ENCODE peak calls at places on chromosomes 11 and 22, in ten cellular contexts. T is AG09309, W is NAMALWA, N is Right ventricle myocardium superior, D is left cardiac atrium, Y is globus pallidus, B is activated T-cell treated with anti-CD3 and anti-CD28 coated beads for 1 hour, L is endothelial cell, I is ureter, G is T-cell. P is an unnamed sample.

GRCh38 chr11:77082838-77083552 is 16.2 kb downstream of the CAPN5 start:
- DNase-seq in T (no peak), W (no peak), N (peak; percentile 72), D (peak; percentile 79), Y (no peak), B (peak; percentile 23), L (no peak), I (peak; percentile 78), G (peak; percentile 56), P (peak; percentile 1)

GRCh38 chr11:124722176-124722575 is 17.6 kb upstream of the NRGN start:
- DNase-seq in T (no peak), W (no peak), N (no peak), D (no peak), Y (no peak), B (no peak), L (no peak), I (no peak), G (no peak), P (no peak)

GRCh38 chr11:64721359-64721699 is 1.7 kb downstream of the NRXN2 start:
- DNase-seq in T (no peak), W (no peak), N (no peak), D (no peak), Y (no peak), B (no peak), L (no peak), I (no peak), G (no peak), P (peak; percentile 47)

GRCh38 chr11:28447226-28447625 is 339.0 kb downstream of the METTL15 start:
- DNase-seq in T (peak; percentile 31), W (no peak), N (no peak), D (no peak), Y (no peak), B (no peak), L (no peak), I (no peak), G (no peak), P (no peak)

GRCh38 chr11:76394411-76394810 is 13.3 kb downstream of the GVQW3 start:
- DNase-seq in T (no peak), W (no peak), N (no peak), D (no peak), Y (no peak), B (no peak), L (no peak), I (no peak), G (no peak), P (no peak)

GRCh38 chr11:96257972-96258951 is 84.7 kb downstream of the MAML2 start:
- DNase-seq in T (no peak), W (peak; percentile 83), N (no peak), D (no peak), Y (no peak), B (peak; percentile 21), L (no peak), I (no peak), G (peak; percentile 73), P (no peak)

GRCh38 chr11:131248588-131248987 is 121.8 kb upstream of the NTM start:
- DNase-seq in T (no peak), W (no peak), N (no peak), D (peak; percentile 31), Y (no peak), B (no peak), L (no peak), I (no peak), G (no peak), P (no peak)

GRCh38 chr22:40232624-40233023 is 54.9 kb downstream of the TNRC6B start:
- DNase-seq in T (no peak), W (no peak), N (no peak), D (no peak), Y (no peak), B (no peak), L (no peak), I (no peak), G (no peak), P (no peak)

GRCh38 chr11:72580648-72580950 is 93.6 kb downstream of the PDE2A start:
- DNase-seq in T (no peak), W (no peak), N (no peak), D (no peak), Y (no peak), B (no peak), L (no peak), I (no peak), G (no peak), P (peak; percentile 34)

GRCh38 chr11:29773656-29774264 is 243.1 kb downstream of the KCNA4 start:
- DNase-seq in T (no peak), W (no peak), N (peak; percentile 56), D (peak; percentile 39), Y (no peak), B (no peak), L (no peak), I (no peak), G (no peak), P (no peak)

GRCh38 chr11:79691445-79691844 is 250.6 kb upstream of the TENM4 start:
- DNase-seq in T (no peak), W (no peak), N (no peak), D (no peak), Y (no peak), B (no peak), L (no peak), I (no peak), G (no peak), P (no peak)

GRCh38 chr11:3808846-3809623 is 675 bp downstream of the PGAP2 start:
- DNase-seq in T (no peak), W (peak; percentile 72), N (no peak), D (no peak), Y (no peak), B (no peak), L (no peak), I (no peak), G (peak; percentile 56), P (peak; percentile 50)

GRCh38 chr11:108538022-108538424 is 39.8 kb upstream of the POGLUT3 start:
- DNase-seq in T (no peak), W (no peak), N (no peak), D (no peak), Y (no peak), B (peak; percentile 1), L (no peak), I (no peak), G (peak; percentile 34), P (no peak)

GRCh38 chr22:49847751-49848689 is 5.6 kb upstream of the ZBED4 start:
- DNase-seq in T (no peak), W (no peak), N (peak; percentile 64), D (peak; percentile 42), Y (no peak), B (no peak), L (no peak), I (no peak), G (no peak), P (no peak)